ENCODE peak calls at places on chromosomes 3 and 15, in nine cellular contexts. O is fibroblast of pulmonary artery, W is right lobe of liver, P is astrocyte of the spinal cord, G is WERI-Rb-1, K is GM13976, T is HCT116, L is D721Med, N is sigmoid colon. B is an unnamed sample.

GRCh38 chr3:138263104-138263503 is 66.5 kb downstream of the NME9 start:
- DNase-seq in W (no peak), G (no peak), P (no peak), L (no peak), T (no peak), O (peak; percentile 6), K (no peak), N (no peak), B (no peak)

GRCh38 chr3:192033246-192033645 is 572.3 kb downstream of the PYDC2 start:
- DNase-seq in T (no peak), G (no peak), K (no peak), P (no peak), O (no peak), N (no peak), L (no peak), W (no peak), B (peak; percentile 45)

GRCh38 chr3:46461971-46462910 is 2.5 kb downstream of the LTF start:
- DNase-seq in G (no peak), O (peak; percentile 13), P (no peak), N (no peak), W (no peak), T (no peak), K (no peak), L (no peak), B (no peak)

GRCh38 chr3:149393355-149394165 is 16.1 kb upstream of the TM4SF1 start:
- DNase-seq in K (peak; percentile 52), T (peak; percentile 72), N (no peak), P (peak; percentile 81), G (peak; percentile 73), L (no peak), O (peak; percentile 91), W (peak; percentile 76), B (peak; percentile 71)

GRCh38 chr3:42853739-42854302 is 21.9 kb downstream of the CYP8B1 start:
- DNase-seq in W (no peak), O (no peak), L (no peak), P (no peak), G (no peak), K (no peak), T (no peak), N (no peak), B (no peak)

GRCh38 chr15:92629975-92630626 is 25.5 kb downstream of the FAM174B start:
- DNase-seq in G (no peak), T (no peak), K (no peak), P (no peak), L (no peak), O (no peak), N (no peak), W (no peak), B (no peak)

GRCh38 chr3:27253831-27254230 is 115.4 kb downstream of the NEK10 start:
- DNase-seq in N (no peak), T (peak; percentile 51), G (peak; percentile 36), O (peak; percentile 51), L (no peak), K (peak; percentile 16), P (peak; percentile 64), W (peak; percentile 24), B (peak; percentile 27)

GRCh38 chr3:117463716-117464115 is 754.1 kb downstream of the TUSC7 start:
- DNase-seq in K (no peak), O (no peak), G (no peak), L (no peak), W (no peak), T (no peak), N (no peak), P (no peak), B (no peak)

GRCh38 chr3:48306860-48307530 is 26.5 kb downstream of the SPINK8 start:
- DNase-seq in L (no peak), W (no peak), K (no peak), G (no peak), P (no peak), N (no peak), O (no peak), T (no peak), B (no peak)

DNA sequence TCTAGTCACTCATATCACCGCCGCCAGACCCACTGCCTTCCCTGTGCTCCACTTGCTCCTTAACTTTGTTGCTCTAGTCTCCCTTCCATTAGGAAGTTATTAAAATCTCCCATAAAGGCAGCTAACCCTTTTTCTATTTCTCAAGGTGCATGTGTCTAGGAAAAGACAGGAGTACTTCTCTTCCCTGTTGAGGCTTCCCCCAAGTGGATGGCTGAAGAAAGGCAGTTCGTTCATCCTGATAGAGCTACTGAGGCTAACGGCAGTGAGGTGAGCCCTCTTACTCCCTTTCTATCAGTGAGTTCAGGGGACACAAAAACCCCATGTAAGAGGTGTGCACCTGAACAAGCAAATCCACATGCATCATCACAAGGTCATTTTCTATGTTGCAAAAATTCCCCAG is 397.8 kb downstream of the IGSF11 start:
- DNase-seq in W (no peak), L (no peak), T (no peak), G (no peak), N (no peak), K (no peak), O (no peak), P (no peak), B (no peak)
- TF ChIP-seq CTCF in W (peak; percentile 10), L (peak; percentile 3), T (peak; percentile 32), G (peak; percentile 25), N (no peak), K (no peak), O (no peak), P (no peak), B (no peak)

DNA sequence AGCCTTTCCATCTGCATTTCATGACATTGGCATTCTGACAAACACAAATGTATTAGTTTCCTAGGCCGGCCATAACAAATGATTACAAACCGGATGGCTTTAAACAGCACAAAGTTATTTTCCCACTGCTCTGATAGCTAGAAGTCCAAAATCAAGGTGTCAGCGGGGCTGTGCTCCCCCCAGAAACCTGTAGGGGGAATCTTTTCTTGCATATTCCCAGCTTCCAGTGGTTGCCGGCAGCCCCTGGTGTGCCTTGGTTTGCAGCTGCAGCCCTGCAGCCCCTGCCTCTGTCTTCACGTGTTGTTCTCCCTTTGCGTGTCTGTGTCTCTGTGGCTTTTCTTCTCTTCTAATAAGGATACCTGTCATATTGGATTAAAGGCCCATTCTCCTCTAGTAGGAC is 79.0 kb upstream of the CDV3 start:
- DNase-seq in W (no peak), O (peak; percentile 47), G (peak; percentile 56), N (no peak), P (no peak), K (no peak), L (no peak), T (no peak), B (peak; percentile 24)
- TF ChIP-seq CTCF in W (peak; percentile 23), O (peak; percentile 58), G (peak; percentile 60), N (no peak), P (peak; percentile 54), K (no peak), L (no peak), T (peak; percentile 55), B (peak; percentile 58)

GRCh38 chr3:52232279-52233107 is 6.5 kb downstream of the TWF2 start:
- DNase-seq in N (no peak), L (no peak), T (no peak), K (no peak), O (no peak), W (no peak), G (no peak), P (no peak), B (no peak)
- TF ChIP-seq CTCF in N (no peak), L (peak; percentile 30), T (peak; percentile 40), K (no peak), O (no peak), W (peak; percentile 12), G (peak; percentile 19), P (peak; percentile 23), B (no peak)

GRCh38 chr3:154758109-154758868 is 321.8 kb upstream of the MME start:
- DNase-seq in P (peak; percentile 65), N (no peak), O (peak; percentile 62), G (no peak), T (no peak), W (no peak), K (no peak), L (no peak), B (peak; percentile 21)
- TF ChIP-seq CTCF in P (peak; percentile 32), N (no peak), O (peak; percentile 45), G (no peak), T (peak; percentile 54), W (peak; percentile 24), K (peak; percentile 12), L (peak; percentile 50), B (peak; percentile 14)

DNA sequence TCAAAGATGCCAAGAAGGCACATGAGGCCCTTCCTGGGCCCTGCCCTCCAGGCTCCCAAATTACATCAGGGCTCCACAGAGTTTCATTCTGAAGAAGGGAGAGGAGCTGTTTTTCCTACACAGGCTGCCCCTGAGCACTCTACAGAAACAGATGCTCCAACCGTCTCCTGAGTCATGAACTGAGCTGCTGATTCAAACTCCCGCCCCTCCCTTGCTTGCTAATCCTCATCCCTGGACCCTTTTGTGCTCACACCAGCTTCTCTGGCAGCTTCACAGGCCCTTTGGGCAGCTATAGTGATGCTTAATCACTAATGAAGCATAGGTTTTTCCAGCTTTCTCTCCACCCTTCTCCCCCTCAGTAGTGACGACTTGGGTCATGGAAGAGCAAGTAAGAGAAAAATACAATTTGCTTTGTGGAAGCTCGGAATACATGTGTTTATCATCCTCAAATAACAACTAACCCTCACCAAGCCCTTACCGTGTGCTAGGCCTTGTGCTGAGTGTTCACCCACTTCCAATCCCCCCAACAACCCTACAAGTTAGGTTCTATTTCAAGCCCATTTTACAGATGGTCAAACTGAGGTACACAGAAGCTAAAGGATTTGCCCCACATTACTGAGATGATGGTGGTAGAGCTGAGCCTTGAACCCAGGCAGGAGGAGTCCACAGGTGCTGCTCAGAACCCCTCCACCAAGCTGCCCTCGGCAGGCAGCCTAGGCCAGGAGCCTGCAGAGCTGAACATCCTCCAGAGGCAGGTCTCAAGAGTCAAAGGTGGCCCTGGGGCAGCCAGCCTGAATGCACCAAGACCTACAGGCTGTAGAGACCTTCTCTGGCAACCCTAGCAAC is 21.9 kb downstream of the MEGF11 start:
- DNase-seq in N (no peak), W (no peak), O (no peak), K (no peak), G (peak; percentile 63), L (no peak), P (no peak), T (no peak), B (peak; percentile 9)
- TF ChIP-seq CTCF in N (no peak), W (no peak), O (no peak), K (no peak), G (no peak), L (no peak), P (no peak), T (no peak), B (no peak)

GRCh38 chr15:73464602-73465001 is 21.6 kb downstream of the REC114 start:
- DNase-seq in T (no peak), L (no peak), K (no peak), G (no peak), O (no peak), W (no peak), P (no peak), N (no peak), B (no peak)
- TF ChIP-seq CTCF in T (peak; percentile 59), L (no peak), K (no peak), G (peak; percentile 40), O (peak; percentile 15), W (no peak), P (peak; percentile 16), N (no peak), B (peak; percentile 16)

DNA sequence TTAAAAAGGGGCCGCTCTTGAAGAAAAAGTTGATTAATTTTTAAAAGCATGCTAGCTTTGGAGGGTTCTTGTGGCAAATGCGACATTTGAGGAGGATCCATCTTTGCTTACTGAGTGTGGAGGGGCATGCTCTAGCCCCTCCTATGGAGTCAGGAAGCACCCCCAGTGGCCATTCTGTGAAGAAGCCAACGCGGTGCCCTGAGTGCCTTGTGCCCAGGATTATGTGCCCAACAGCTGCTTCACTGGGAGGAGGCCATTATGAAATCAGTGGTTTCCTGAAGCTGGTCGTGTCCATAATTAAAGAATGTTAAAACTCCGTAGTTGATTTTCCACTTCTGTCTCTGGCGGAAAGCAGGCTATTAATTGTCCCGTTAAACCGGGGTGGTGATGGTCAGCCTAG is 69.1 kb upstream of the TNFAIP8L3 start:
- DNase-seq in K (no peak), P (no peak), T (no peak), L (no peak), N (no peak), G (no peak), W (no peak), O (no peak), B (no peak)
- TF ChIP-seq CTCF in K (no peak), P (no peak), T (peak; percentile 40), L (no peak), N (no peak), G (no peak), W (no peak), O (no peak), B (no peak)

B was measured in fibroblast of lung.